ENCODE peak calls at places on chromosomes 11 and 22, in six cellular contexts. B is esophagus muscularis mucosa, N is ovary, G is tibial nerve, A is HepG2, D is transverse colon. T is an unnamed sample.
A peak's percentile ranks its signal among the peaks of the same experiment; 100 is the strongest.

GRCh38 chr11:111448420-111448819 is 63.8 kb downstream of the BTG4 start:
- DNase-seq in B (no peak), N (no peak), G (no peak), A (no peak), D (no peak), T (no peak)

GRCh38 chr11:110126936-110127335 is 33.7 kb downstream of the ZC3H12C start:
- DNase-seq in B (no peak), N (no peak), G (no peak), A (no peak), D (no peak), T (no peak)

GRCh38 chr11:126978911-126979310 is 21.7 kb downstream of the KIRREL3 start:
- DNase-seq in B (no peak), N (no peak), G (no peak), A (no peak), D (no peak), T (no peak)

GRCh38 chr11:45079943-45080719 is 66.3 kb upstream of the PRDM11 start:
- DNase-seq in B (no peak), N (no peak), G (no peak), A (no peak), D (peak; percentile 51), T (no peak)

GRCh38 chr11:6606471-6607189 is 3.1 kb downstream of the ILK start:
- DNase-seq in B (peak; percentile 98), N (peak; percentile 92), G (peak; percentile 92), A (peak; percentile 97), D (peak; percentile 90), T (peak; percentile 93)

GRCh38 chr22:29387921-29388758 is at the start of gene AP1B1:
- DNase-seq in B (peak; percentile 96), N (peak; percentile 92), G (peak; percentile 72), A (peak; percentile 90), D (peak; percentile 97), T (peak; percentile 98)

GRCh38 chr11:68030318-68031135 is at the start of gene NDUFS8:
- DNase-seq in B (peak; percentile 99), N (peak; percentile 97), G (peak; percentile 95), A (peak; percentile 99), D (peak; percentile 97), T (peak; percentile 94)

GRCh38 chr11:2804701-2805387 is 80.7 kb downstream of the CDKN1C start:
- DNase-seq in B (no peak), N (peak; percentile 30), G (peak; percentile 12), A (no peak), D (peak; percentile 6), T (peak; percentile 38)

GRCh38 chr11:74319139-74319538 is 7.7 kb upstream of the P4HA3 start:
- DNase-seq in B (no peak), N (no peak), G (no peak), A (no peak), D (no peak), T (no peak)

GRCh38 chr11:101516546-101516945 is 67.3 kb downstream of the TRPC6 start:
- DNase-seq in B (no peak), N (no peak), G (no peak), A (no peak), D (no peak), T (no peak)

GRCh38 chr11:67248653-67249052 is 17.6 kb upstream of the GRK2 start:
- DNase-seq in B (no peak), N (no peak), G (no peak), A (peak; percentile 40), D (no peak), T (no peak)

GRCh38 chr11:57481915-57482781 is 21.8 kb downstream of the RTN4RL2 start:
- DNase-seq in B (no peak), N (no peak), G (no peak), A (no peak), D (no peak), T (peak; percentile 74)
- H3K27ac ChIP-seq in B (no peak overlapping the region), N (no peak overlapping the region), G (no peak overlapping the region), A (no peak overlapping the region), D (no peak overlapping the region), T (no peak overlapping the region)

DNA sequence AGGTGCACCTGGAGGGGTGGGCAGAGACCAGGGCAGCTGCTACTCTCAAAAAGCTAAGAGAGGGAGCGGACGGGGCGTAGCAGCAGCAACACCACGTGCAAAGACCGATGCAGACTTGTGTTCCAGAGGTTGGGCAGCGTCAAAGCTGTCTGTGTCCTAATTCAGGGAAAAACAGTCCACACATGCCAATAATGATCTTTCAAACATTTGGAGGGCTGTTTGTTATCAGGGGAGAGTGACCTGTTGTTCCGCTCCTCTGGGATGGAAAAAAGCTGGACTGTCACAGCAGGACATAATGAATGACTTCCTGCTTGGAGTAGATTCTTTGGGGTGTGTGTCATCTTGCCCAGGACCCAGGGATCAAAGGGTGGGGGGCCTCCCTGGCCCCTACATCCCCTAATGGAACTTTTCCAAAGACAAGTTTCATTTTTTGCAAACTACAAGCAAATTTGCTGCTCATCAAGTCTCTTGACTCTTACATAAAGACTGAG is 6.2 kb upstream of the FBLN1 start:
- DNase-seq in B (no peak), N (no peak), G (no peak), A (peak; percentile 77), D (no peak), T (no peak)
- TF ChIP-seq EP300 in B (no peak), N (no peak), G (no peak), A (peak; percentile 73), D (no peak), T (no peak)

GRCh38 chr22:19841641-19842385 is 12.9 kb downstream of the GNB1L start:
- DNase-seq in B (no peak), N (no peak), G (no peak), A (no peak), D (no peak), T (no peak)
- H3K27ac ChIP-seq in B (no peak overlapping the region), N (no peak overlapping the region), G (no peak overlapping the region), A (peak overlapping the region; percentile 62), D (no peak overlapping the region), T (no peak overlapping the region)

GRCh38 chr11:59954219-59954847 is 9.5 kb upstream of the OOSP4A start:
- DNase-seq in B (no peak), N (no peak), G (no peak), A (no peak), D (no peak), T (no peak)

GRCh38 chr11:59957094-59957493 is 6.7 kb upstream of the OOSP4A start:
- DNase-seq in B (no peak), N (no peak), G (no peak), A (no peak), D (no peak), T (no peak)

DNA sequence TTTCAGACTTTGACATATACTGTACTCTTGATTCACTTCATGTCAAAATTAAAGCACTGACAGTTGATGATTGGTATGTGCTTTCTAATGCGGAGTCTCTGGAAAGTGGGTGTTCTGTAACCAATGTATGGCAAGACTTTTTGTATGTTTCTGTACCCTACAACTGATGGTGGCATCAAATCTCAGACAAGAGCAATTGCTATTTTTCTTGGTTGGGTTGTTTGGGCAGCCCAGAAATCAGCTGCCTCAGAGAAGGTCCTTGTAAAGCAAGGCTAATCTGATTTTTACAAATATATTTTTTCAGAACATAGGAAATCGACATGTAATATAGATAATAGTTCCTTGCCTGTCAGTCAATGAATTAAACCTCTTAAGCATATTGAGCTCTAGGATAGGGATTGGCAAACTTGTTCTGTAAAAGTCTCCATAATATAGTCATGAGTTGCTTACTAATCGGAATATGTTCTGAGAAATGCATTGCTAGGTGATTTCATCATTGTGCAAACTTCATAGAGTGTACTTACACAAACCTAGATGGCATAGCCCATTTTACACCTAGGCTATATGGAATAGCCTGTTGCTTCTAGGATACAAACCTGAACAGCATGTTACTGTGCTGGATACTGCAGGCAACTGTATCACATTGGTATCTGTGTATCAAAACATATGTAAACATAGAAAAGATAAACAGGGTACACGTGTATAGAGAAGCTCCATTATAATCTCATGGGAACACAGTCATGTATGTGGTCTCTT is 10.2 kb upstream of the OOSP4A start:
- DNase-seq in B (no peak), N (no peak), G (no peak), A (no peak), D (no peak), T (no peak)
- TF ChIP-seq EP300 in B (no peak), N (no peak), G (no peak), A (no peak), D (no peak), T (no peak)

GRCh38 chr11:103631841-103632240 is 404.6 kb upstream of the DDI1 start:
- DNase-seq in B (no peak), N (no peak), G (no peak), A (no peak), D (no peak), T (no peak)

GRCh38 chr11:103625624-103625965 is 410.8 kb upstream of the DDI1 start:
- DNase-seq in B (no peak), N (no peak), G (no peak), A (no peak), D (no peak), T (no peak)

GRCh38 chr11:103624708-103625623 is 411.5 kb upstream of the DDI1 start:
- DNase-seq in B (no peak), N (no peak), G (no peak), A (no peak), D (no peak), T (no peak)

GRCh38 chr11:103623933-103624332 is 412.5 kb upstream of the DDI1 start:
- DNase-seq in B (no peak), N (no peak), G (no peak), A (no peak), D (no peak), T (no peak)

DNA sequence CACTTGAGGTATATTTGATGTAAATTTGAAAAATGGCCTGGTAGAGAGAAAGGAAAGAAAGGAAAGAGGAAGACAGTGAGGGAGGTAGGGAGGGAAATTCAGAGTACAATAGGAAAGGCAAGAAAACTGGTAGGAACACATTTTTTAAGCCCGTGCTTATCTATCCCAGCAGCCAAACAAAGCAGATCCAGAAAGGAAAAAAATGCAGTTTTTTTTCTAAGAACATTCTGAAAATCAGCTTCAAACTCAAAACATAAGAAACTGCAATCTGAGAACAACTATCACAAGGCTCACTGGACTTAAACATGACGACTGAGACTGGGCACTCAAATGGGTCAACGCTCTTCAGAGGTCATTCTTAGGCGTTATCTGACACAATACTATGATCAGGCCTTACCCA is 408.3 kb upstream of the DDI1 start:
- DNase-seq in B (no peak), N (no peak), G (no peak), A (no peak), D (no peak), T (no peak)
- H3K27ac ChIP-seq in B (no peak overlapping the region), N (no peak overlapping the region), G (no peak overlapping the region), A (no peak overlapping the region), D (no peak overlapping the region), T (no peak overlapping the region)

GRCh38 chr11:118622376-118623290 is 15.2 kb downstream of the PHLDB1 start:
- DNase-seq in B (no peak), N (no peak), G (no peak), A (no peak), D (no peak), T (no peak)

GRCh38 chr11:118620529-118621070 is 13.2 kb downstream of the PHLDB1 start:
- DNase-seq in B (no peak), N (no peak), G (no peak), A (peak; percentile 90), D (no peak), T (no peak)

GRCh38 chr11:118621898-118622375 is 14.5 kb downstream of the PHLDB1 start:
- DNase-seq in B (no peak), N (no peak), G (no peak), A (no peak), D (no peak), T (no peak)

GRCh38 chr11:118619444-118620205 is 12.2 kb downstream of the PHLDB1 start:
- DNase-seq in B (no peak), N (no peak), G (no peak), A (no peak), D (no peak), T (no peak)

GRCh38 chr11:118621071-118621815 is 13.8 kb downstream of the PHLDB1 start:
- DNase-seq in B (peak; percentile 96), N (peak; percentile 94), G (peak; percentile 77), A (peak; percentile 85), D (peak; percentile 82), T (peak; percentile 79)
- TF ChIP-seq EP300 in B (no peak), N (no peak), G (no peak), A (no peak), D (no peak), T (no peak)